ENCODE peak calls at places on chromosome 6, in ten cellular contexts. N is left cardiac atrium; I is endothelial cell; L is cardiac muscle cell; S is EL; Q is NCI-H1694; T is mesenchymal stem cell; V is stimulated activated CD4-positive, alpha-beta T cell treated with anti-CD3 and anti-CD28 coated beads, Interleukin-15, amount 100 ng/mL, for 1 hour; D is effector CD4-positive, alpha-beta T cell; O is NCI-H2171 treated with DMSO at 0.1 percent for 48 hours. C is an unnamed sample.

GRCh38 chr6:70469965-70470364 is 56.7 kb downstream of the FAM135A start:
- DNase-seq in N (no peak), I (no peak), L (no peak), S (no peak), Q (no peak), T (no peak), V (no peak), D (no peak), O (no peak), C (no peak)

GRCh38 chr6:144896876-144897275 is 611.7 kb downstream of the UTRN start:
- DNase-seq in N (no peak), I (no peak), L (no peak), S (peak; percentile 25), Q (no peak), T (no peak), V (no peak), D (no peak), O (no peak), C (no peak)

GRCh38 chr6:4130357-4130987 is 4.9 kb downstream of the ECI2 start:
- DNase-seq in N (no peak), I (no peak), L (no peak), S (no peak), Q (no peak), T (no peak), V (no peak), D (no peak), O (no peak), C (no peak)

GRCh38 chr6:70210462-70210861 is 92.4 kb downstream of the COL9A1 start:
- DNase-seq in N (no peak), I (no peak), L (peak; percentile 14), S (no peak), Q (no peak), T (peak; percentile 10), V (no peak), D (no peak), O (peak; percentile 12), C (no peak)

GRCh38 chr6:70370496-70370895 is 42.8 kb upstream of the FAM135A start:
- DNase-seq in N (no peak), I (no peak), L (no peak), S (no peak), Q (no peak), T (no peak), V (no peak), D (no peak), O (no peak), C (no peak)

GRCh38 chr6:28657756-28658465 is 132.2 kb downstream of the GPX5 start:
- DNase-seq in N (peak; percentile 35), I (peak; percentile 57), L (peak; percentile 74), S (peak; percentile 67), Q (peak; percentile 36), T (peak; percentile 71), V (no peak), D (no peak), O (peak; percentile 83), C (peak; percentile 82)

GRCh38 chr6:150251566-150252186 is 108.8 kb downstream of the PPP1R14C start:
- DNase-seq in N (no peak), I (no peak), L (no peak), S (no peak), Q (no peak), T (peak; percentile 18), V (no peak), D (no peak), O (no peak), C (no peak)

GRCh38 chr6:135306740-135307420 is 125.8 kb downstream of the MYB start:
- DNase-seq in N (no peak), I (no peak), L (no peak), S (no peak), Q (no peak), T (no peak), V (no peak), D (no peak), O (no peak), C (no peak)

GRCh38 chr6:141335889-141336288 is 796.8 kb upstream of the GJE1 start:
- DNase-seq in N (no peak), I (no peak), L (no peak), S (no peak), Q (no peak), T (no peak), V (no peak), D (no peak), O (no peak), C (no peak)